ENCODE peak calls at places on chromosomes 12 and 14, in nine cellular contexts. N, G, B, P, A, F, T, W and H are unnamed samples.

GRCh38 chr12:126362964-126363363 is 1297.7 kb downstream of the AACS start:
- DNase-seq in N (no peak), G (no peak), B (no peak), P (no peak), A (no peak), F (no peak), T (no peak), W (no peak), H (peak; percentile 65)

GRCh38 chr14:106218189-106218588 is 691.8 kb downstream of the TMEM121 start:
- DNase-seq in N (no peak), G (no peak), B (no peak), P (no peak), A (no peak), F (no peak), T (no peak), W (no peak), H (no peak)

GRCh38 chr14:81206115-81206514 is 14.6 kb downstream of the GTF2A1 start:
- DNase-seq in N (no peak), G (no peak), B (no peak), P (no peak), A (no peak), F (no peak), T (no peak), W (no peak), H (no peak)

GRCh38 chr12:116141110-116141832 is 136.2 kb downstream of the MED13L start:
- DNase-seq in N (no peak), G (no peak), B (no peak), P (no peak), A (no peak), F (no peak), T (peak; percentile 25), W (no peak), H (no peak)

GRCh38 chr12:41777064-41777790 is 367.4 kb downstream of the GXYLT1 start:
- DNase-seq in N (no peak), G (no peak), B (no peak), P (no peak), A (no peak), F (no peak), T (no peak), W (no peak), H (no peak)

GRCh38 chr14:73058923-73059311 is 583 bp downstream of the RBM25 start:
- DNase-seq in N (no peak), G (peak; percentile 8), B (no peak), P (peak; percentile 34), A (no peak), F (peak; percentile 40), T (no peak), W (peak; percentile 33), H (peak; percentile 68)

GRCh38 chr14:78188882-78189281 is 18.7 kb downstream of the NRXN3 start:
- DNase-seq in N (no peak), G (no peak), B (no peak), P (no peak), A (no peak), F (no peak), T (no peak), W (no peak), H (no peak)

GRCh38 chr12:94973202-94973601 is 30.3 kb downstream of the NDUFA12 start:
- DNase-seq in N (no peak), G (no peak), B (no peak), P (no peak), A (no peak), F (no peak), T (no peak), W (no peak), H (no peak)

GRCh38 chr12:47753021-47754001 is 5.4 kb downstream of the RAPGEF3 start:
- DNase-seq in N (no peak), G (no peak), B (peak; percentile 76), P (no peak), A (no peak), F (peak; percentile 93), T (peak; percentile 39), W (no peak), H (peak; percentile 96)

GRCh38 chr12:31845613-31846321 is 113.4 kb upstream of the RESF1 start:
- DNase-seq in N (no peak), G (no peak), B (no peak), P (no peak), A (no peak), F (no peak), T (no peak), W (no peak), H (peak; percentile 22)

GRCh38 chr12:74941678-74942077 is 268.0 kb downstream of the KCNC2 start:
- DNase-seq in N (no peak), G (no peak), B (no peak), P (no peak), A (no peak), F (no peak), T (no peak), W (no peak), H (no peak)

GRCh38 chr12:14263742-14264141 is 101.7 kb upstream of the ATF7IP start:
- DNase-seq in N (no peak), G (no peak), B (no peak), P (no peak), A (no peak), F (no peak), T (no peak), W (no peak), H (no peak)

GRCh38 chr14:99602054-99602787 is 1.8 kb downstream of the CCDC85C start:
- DNase-seq in N (no peak), G (peak; percentile 16), B (peak; percentile 73), P (no peak), A (no peak), F (peak; percentile 70), T (no peak), W (peak; percentile 37), H (no peak)

GRCh38 chr12:49542592-49543160 is 3.8 kb downstream of the KCNH3 start:
- DNase-seq in N (no peak), G (no peak), B (no peak), P (no peak), A (no peak), F (peak; percentile 10), T (no peak), W (no peak), H (no peak)

GRCh38 chr12:62332598-62332997 is 72.4 kb downstream of the USP15 start:
- DNase-seq in N (no peak), G (no peak), B (no peak), P (no peak), A (no peak), F (no peak), T (no peak), W (peak; percentile 69), H (no peak)

GRCh38 chr14:75844486-75844885 is 137.3 kb downstream of the TGFB3 start:
- DNase-seq in N (no peak), G (no peak), B (no peak), P (no peak), A (no peak), F (no peak), T (no peak), W (no peak), H (no peak)

GRCh38 chr14:40058916-40059897 is 627.0 kb upstream of the FBXO33 start:
- DNase-seq in N (no peak), G (no peak), B (no peak), P (no peak), A (no peak), F (no peak), T (no peak), W (no peak), H (peak; percentile 13)

GRCh38 chr12:104615048-104615561 is 158.4 kb downstream of the CHST11 start:
- DNase-seq in N (no peak), G (no peak), B (peak; percentile 29), P (no peak), A (no peak), F (no peak), T (no peak), W (no peak), H (no peak)

GRCh38 chr14:104005489-104005888 is 63.2 kb upstream of the RD3L start:
- DNase-seq in N (no peak), G (no peak), B (no peak), P (no peak), A (no peak), F (no peak), T (no peak), W (no peak), H (no peak)